ENCODE peak calls at places on chromosomes 11 and 22, in four cellular contexts. One of them, this sample, is unnamed. For H3K9me3, the result is how much of the 10 kb centered on the place peaks cover.

GRCh38 chr22:32583921-32584335 is 109.3 kb downstream of the FBXO7 start:
- DNase-seq in CD8-positive, alpha-beta T cell: no peak
- DNase-seq in fibroblast of lung: peak
- DNase-seq in Peyer's patch: no peak
- DNase-seq in this sample: no peak

GRCh38 chr11:30196400-30197206 is 34.2 kb upstream of the FSHB start:
- DNase-seq in CD8-positive, alpha-beta T cell: no peak
- DNase-seq in fibroblast of lung: peak
- DNase-seq in Peyer's patch: peak
- DNase-seq in this sample: peak

GRCh38 chr11:122394326-122394725 is 261.2 kb upstream of the UBASH3B start:
- DNase-seq in fibroblast of lung: no peak
- DNase-seq in Peyer's patch: no peak
- DNase-seq in CD8-positive, alpha-beta T cell: no peak
- DNase-seq in this sample: no peak

GRCh38 chr11:75320046-75320618 is 31.3 kb downstream of the ARRB1 start:
- DNase-seq in Peyer's patch: no peak
- DNase-seq in fibroblast of lung: no peak
- DNase-seq in CD8-positive, alpha-beta T cell: no peak
- DNase-seq in this sample: no peak

GRCh38 chr11:115716577-115717214 is 212.5 kb upstream of the CADM1 start:
- DNase-seq in fibroblast of lung: peak
- DNase-seq in CD8-positive, alpha-beta T cell: no peak
- DNase-seq in Peyer's patch: no peak
- DNase-seq in this sample: no peak

GRCh38 chr22:17418890-17419324 is 49.6 kb downstream of the CECR2 start:
- DNase-seq in CD8-positive, alpha-beta T cell: no peak
- DNase-seq in Peyer's patch: no peak
- DNase-seq in fibroblast of lung: no peak
- DNase-seq in this sample: no peak

GRCh38 chr11:1939006-1939626 is 8.0 kb upstream of the MRPL23 start:
- DNase-seq in CD8-positive, alpha-beta T cell: no peak
- DNase-seq in Peyer's patch: no peak
- DNase-seq in fibroblast of lung: no peak
- DNase-seq in this sample: no peak

GRCh38 chr11:27447288-27447914 is 25.2 kb downstream of the LGR4 start:
- DNase-seq in CD8-positive, alpha-beta T cell: no peak
- DNase-seq in fibroblast of lung: no peak
- DNase-seq in Peyer's patch: no peak
- DNase-seq in this sample: no peak

GRCh38 chr22:47090591-47091240 is 328.3 kb downstream of the TBC1D22A start:
- DNase-seq in CD8-positive, alpha-beta T cell: peak
- DNase-seq in fibroblast of lung: peak
- DNase-seq in Peyer's patch: no peak
- DNase-seq in this sample: peak

GRCh38 chr11:26901162-26901561 is 92.8 kb upstream of the FIBIN start:
- DNase-seq in CD8-positive, alpha-beta T cell: no peak
- DNase-seq in Peyer's patch: no peak
- DNase-seq in fibroblast of lung: peak
- DNase-seq in this sample: no peak

GRCh38 chr22:46108564-46109473 is 41.5 kb upstream of the PPARA start:
- DNase-seq in CD8-positive, alpha-beta T cell: no peak
- DNase-seq in fibroblast of lung: no peak
- DNase-seq in Peyer's patch: no peak
- DNase-seq in this sample: no peak

GRCh38 chr11:19083166-19083565 is 22.6 kb upstream of the MRGPRX2 start:
- DNase-seq in fibroblast of lung: no peak
- DNase-seq in Peyer's patch: no peak
- DNase-seq in CD8-positive, alpha-beta T cell: no peak
- DNase-seq in this sample: no peak

GRCh38 chr11:11268706-11269105 is 84.3 kb downstream of the CSNK2A3 start:
- DNase-seq in CD8-positive, alpha-beta T cell: no peak
- DNase-seq in Peyer's patch: no peak
- DNase-seq in fibroblast of lung: no peak
- DNase-seq in this sample: no peak

GRCh38 chr22:44206696-44207095 is 26.0 kb downstream of the PARVG start:
- DNase-seq in CD8-positive, alpha-beta T cell: no peak
- DNase-seq in fibroblast of lung: no peak
- DNase-seq in Peyer's patch: no peak
- DNase-seq in this sample: no peak

GRCh38 chr11:61138940-61139339 is 22.3 kb downstream of the VPS37C start:
- DNase-seq in Peyer's patch: no peak
- DNase-seq in CD8-positive, alpha-beta T cell: no peak
- DNase-seq in fibroblast of lung: peak
- DNase-seq in this sample: no peak

GRCh38 chr11:36231300-36231699 is 57.9 kb downstream of the COMMD9 start:
- DNase-seq in Peyer's patch: no peak
- DNase-seq in CD8-positive, alpha-beta T cell: no peak
- DNase-seq in fibroblast of lung: peak
- DNase-seq in this sample: no peak

GRCh38 chr11:92128026-92128425 is 96.6 kb upstream of the FAT3 start:
- DNase-seq in Peyer's patch: no peak
- DNase-seq in CD8-positive, alpha-beta T cell: no peak
- DNase-seq in fibroblast of lung: no peak
- DNase-seq in this sample: no peak

GRCh38 chr11:34345012-34345804 is 12.6 kb downstream of the ABTB2 start:
- DNase-seq in fibroblast of lung: peak
- DNase-seq in CD8-positive, alpha-beta T cell: no peak
- DNase-seq in Peyer's patch: no peak
- DNase-seq in this sample: no peak

GRCh38 chr11:134759855-134760254 is 347.8 kb upstream of the B3GAT1 start:
- DNase-seq in CD8-positive, alpha-beta T cell: no peak
- DNase-seq in Peyer's patch: no peak
- DNase-seq in fibroblast of lung: no peak
- DNase-seq in this sample: no peak

GRCh38 chr11:117828641-117829368 is 4.3 kb upstream of the FXYD2 start:
- DNase-seq in CD8-positive, alpha-beta T cell: peak
- DNase-seq in Peyer's patch: peak
- DNase-seq in fibroblast of lung: peak
- DNase-seq in this sample: peak

GRCh38 chr22:17098379-17098819 is 13.6 kb downstream of the IL17RA start:
- DNase-seq in Peyer's patch: no peak
- DNase-seq in CD8-positive, alpha-beta T cell: no peak
- DNase-seq in fibroblast of lung: no peak
- DNase-seq in this sample: no peak

GRCh38 chr11:13964771-13965074 is 2.2 kb downstream of the SPON1 start:
- DNase-seq in fibroblast of lung: no peak
- DNase-seq in CD8-positive, alpha-beta T cell: no peak
- DNase-seq in Peyer's patch: no peak
- DNase-seq in this sample: no peak

GRCh38 chr11:78392854-78393253 is 24.8 kb downstream of the GAB2 start:
- DNase-seq in CD8-positive, alpha-beta T cell: no peak
- DNase-seq in Peyer's patch: no peak
- DNase-seq in fibroblast of lung: no peak
- DNase-seq in this sample: no peak

GRCh38 chr11:122253541-122254317 is 137.7 kb upstream of the BLID start:
- DNase-seq in fibroblast of lung: peak
- DNase-seq in CD8-positive, alpha-beta T cell: no peak
- DNase-seq in Peyer's patch: no peak
- DNase-seq in this sample: no peak

GRCh38 chr22:21760640-21761039 is 25.0 kb upstream of the YPEL1 start:
- DNase-seq in Peyer's patch: no peak
- DNase-seq in CD8-positive, alpha-beta T cell: no peak
- DNase-seq in fibroblast of lung: peak
- DNase-seq in this sample: no peak

GRCh38 chr22:30881361-30882180 is 87.0 kb downstream of the MORC2 start:
- DNase-seq in Peyer's patch: no peak
- DNase-seq in CD8-positive, alpha-beta T cell: no peak
- DNase-seq in fibroblast of lung: no peak
- DNase-seq in this sample: no peak

GRCh38 chr22:45867906-45868555 is 108.9 kb downstream of the WNT7B start:
- DNase-seq in Peyer's patch: no peak
- DNase-seq in fibroblast of lung: no peak
- DNase-seq in CD8-positive, alpha-beta T cell: no peak
- DNase-seq in this sample: no peak

GRCh38 chr11:36015806-36016205 is 71.9 kb downstream of the LDLRAD3 start:
- DNase-seq in Peyer's patch: no peak
- DNase-seq in CD8-positive, alpha-beta T cell: no peak
- DNase-seq in fibroblast of lung: peak
- DNase-seq in this sample: no peak

GRCh38 chr22:28075260-28075981 is 156.4 kb upstream of the PITPNB start:
- DNase-seq in CD8-positive, alpha-beta T cell: no peak
- DNase-seq in fibroblast of lung: peak
- DNase-seq in Peyer's patch: no peak
- DNase-seq in this sample: no peak

GRCh38 chr11:77505956-77506355 is 32.1 kb upstream of the PAK1 start:
- DNase-seq in fibroblast of lung: no peak
- DNase-seq in CD8-positive, alpha-beta T cell: no peak
- DNase-seq in Peyer's patch: no peak
- DNase-seq in this sample: no peak

GRCh38 chr11:102437026-102437425 is 15.5 kb downstream of the TMEM123 start:
- DNase-seq in fibroblast of lung: no peak
- DNase-seq in CD8-positive, alpha-beta T cell: no peak
- DNase-seq in Peyer's patch: no peak
- DNase-seq in this sample: no peak

GRCh38 chr11:102436546-102436945 is 16.0 kb downstream of the TMEM123 start:
- DNase-seq in CD8-positive, alpha-beta T cell: no peak
- DNase-seq in Peyer's patch: no peak
- DNase-seq in fibroblast of lung: peak
- DNase-seq in this sample: no peak

GRCh38 chr11:102437727-102438126 is 14.8 kb downstream of the TMEM123 start:
- DNase-seq in CD8-positive, alpha-beta T cell: no peak
- DNase-seq in fibroblast of lung: no peak
- DNase-seq in Peyer's patch: no peak
- DNase-seq in this sample: no peak

GRCh38 chr11:102435688-102436087 is 16.9 kb downstream of the TMEM123 start:
- DNase-seq in CD8-positive, alpha-beta T cell: no peak
- DNase-seq in fibroblast of lung: no peak
- DNase-seq in Peyer's patch: no peak
- DNase-seq in this sample: no peak

GRCh38 chr11:102438311-102439062 is 14.1 kb downstream of the TMEM123 start:
- DNase-seq in CD8-positive, alpha-beta T cell: no peak
- DNase-seq in Peyer's patch: peak
- DNase-seq in fibroblast of lung: no peak
- DNase-seq in this sample: no peak
- H3K9me3 ChIP-seq in CD8-positive, alpha-beta T cell: under half
- H3K9me3 ChIP-seq in Peyer's patch: under half
- H3K9me3 ChIP-seq in fibroblast of lung: under half
- H3K9me3 ChIP-seq in this sample: under half

DNA sequence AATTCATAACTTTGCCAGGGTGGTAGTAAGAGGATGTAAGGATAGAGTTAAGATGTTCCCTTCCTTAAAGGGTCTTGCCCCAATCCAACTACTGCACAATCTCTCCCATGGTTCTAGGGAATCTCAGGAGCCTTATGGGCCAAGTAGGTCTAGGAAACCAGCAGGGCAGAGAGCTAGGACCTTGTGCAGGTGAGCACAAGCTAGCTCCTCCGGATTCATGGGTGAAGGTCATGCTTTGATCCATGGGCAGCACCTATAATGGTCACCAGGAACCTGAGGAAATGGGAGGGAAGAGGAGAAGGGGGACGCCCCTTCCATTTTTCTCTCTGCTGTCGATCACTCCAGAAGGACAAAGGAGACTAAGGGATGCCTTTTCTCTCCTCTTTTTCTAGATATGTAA is 16.8 kb downstream of the KCNJ11 start:
- DNase-seq in fibroblast of lung: peak
- DNase-seq in Peyer's patch: no peak
- DNase-seq in CD8-positive, alpha-beta T cell: no peak
- DNase-seq in this sample: no peak
- H3K9me3 ChIP-seq in fibroblast of lung: under half
- H3K9me3 ChIP-seq in Peyer's patch: under half
- H3K9me3 ChIP-seq in CD8-positive, alpha-beta T cell: under half
- H3K9me3 ChIP-seq in this sample: under half

GRCh38 chr11:8013833-8014232 is 26.7 kb downstream of the EIF3F start:
- DNase-seq in fibroblast of lung: no peak
- DNase-seq in CD8-positive, alpha-beta T cell: no peak
- DNase-seq in Peyer's patch: no peak
- DNase-seq in this sample: no peak
- H3K9me3 ChIP-seq in fibroblast of lung: under half
- H3K9me3 ChIP-seq in CD8-positive, alpha-beta T cell: under half
- H3K9me3 ChIP-seq in Peyer's patch: under half
- H3K9me3 ChIP-seq in this sample: under half

DNA sequence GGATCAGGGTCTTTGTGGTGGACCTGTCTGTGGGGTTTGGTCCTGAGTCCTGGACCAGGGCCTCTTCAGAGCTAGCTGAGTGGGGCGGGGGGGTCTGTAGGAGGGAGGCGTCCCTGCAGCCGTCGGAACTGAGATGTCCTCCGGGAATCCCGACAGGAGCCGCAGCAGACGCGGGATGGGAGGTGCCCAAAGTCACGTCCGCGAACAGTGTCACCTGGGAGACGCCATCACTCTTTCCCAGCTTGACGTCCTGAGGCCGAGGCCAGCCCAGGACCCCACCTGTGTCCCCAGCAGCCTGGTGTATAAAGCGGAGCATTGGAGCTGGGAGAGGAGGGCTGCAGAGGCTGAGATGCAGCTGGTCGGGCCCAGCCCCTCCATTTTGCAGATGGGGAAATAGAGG is 1234.7 kb downstream of the BRD1 start:
- DNase-seq in Peyer's patch: no peak
- DNase-seq in CD8-positive, alpha-beta T cell: no peak
- DNase-seq in fibroblast of lung: no peak
- DNase-seq in this sample: no peak
- H3K9me3 ChIP-seq in Peyer's patch: under half
- H3K9me3 ChIP-seq in CD8-positive, alpha-beta T cell: under half
- H3K9me3 ChIP-seq in fibroblast of lung: under half
- H3K9me3 ChIP-seq in this sample: under half

GRCh38 chr22:48781868-48782267 is 1045.8 kb downstream of the BRD1 start:
- DNase-seq in Peyer's patch: peak
- DNase-seq in fibroblast of lung: no peak
- DNase-seq in CD8-positive, alpha-beta T cell: no peak
- DNase-seq in this sample: no peak

GRCh38 chr22:48782326-48782725 is 1045.3 kb downstream of the BRD1 start:
- DNase-seq in fibroblast of lung: no peak
- DNase-seq in Peyer's patch: peak
- DNase-seq in CD8-positive, alpha-beta T cell: no peak
- DNase-seq in this sample: no peak

GRCh38 chr22:48779661-48780596 is 1047.7 kb downstream of the BRD1 start:
- DNase-seq in Peyer's patch: peak
- DNase-seq in CD8-positive, alpha-beta T cell: no peak
- DNase-seq in fibroblast of lung: no peak
- DNase-seq in this sample: no peak

GRCh38 chr22:48780597-48781277 is 1046.9 kb downstream of the BRD1 start:
- DNase-seq in CD8-positive, alpha-beta T cell: no peak
- DNase-seq in Peyer's patch: peak
- DNase-seq in fibroblast of lung: no peak
- DNase-seq in this sample: no peak

GRCh38 chr22:48781391-48781790 is 1046.3 kb downstream of the BRD1 start:
- DNase-seq in Peyer's patch: peak
- DNase-seq in fibroblast of lung: no peak
- DNase-seq in CD8-positive, alpha-beta T cell: no peak
- DNase-seq in this sample: no peak
- H3K9me3 ChIP-seq in Peyer's patch: under half
- H3K9me3 ChIP-seq in fibroblast of lung: under half
- H3K9me3 ChIP-seq in CD8-positive, alpha-beta T cell: under half
- H3K9me3 ChIP-seq in this sample: under half

DNA sequence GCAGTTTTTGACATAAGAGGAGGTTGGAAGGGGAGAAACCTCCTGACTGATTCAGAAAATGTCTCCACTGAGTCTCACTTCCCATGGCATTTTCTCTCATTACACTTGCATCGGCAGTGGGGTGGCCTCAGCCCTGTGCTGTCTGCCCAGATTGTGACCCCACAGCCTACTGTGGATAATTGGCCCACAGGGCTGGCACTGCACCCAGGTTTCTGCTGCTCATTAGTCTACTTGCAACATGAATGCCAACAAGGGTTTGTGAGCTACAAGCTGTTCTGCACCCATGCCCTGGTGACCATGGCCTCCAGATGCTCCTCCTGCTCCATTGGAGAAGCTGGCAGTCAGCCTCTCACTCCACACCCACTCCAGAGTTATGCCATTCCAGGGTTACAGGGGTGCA is 296.0 kb downstream of the CTTN start:
- DNase-seq in CD8-positive, alpha-beta T cell: no peak
- DNase-seq in fibroblast of lung: no peak
- DNase-seq in Peyer's patch: no peak
- DNase-seq in this sample: no peak
- H3K9me3 ChIP-seq in CD8-positive, alpha-beta T cell: under half
- H3K9me3 ChIP-seq in fibroblast of lung: under half
- H3K9me3 ChIP-seq in Peyer's patch: under half
- H3K9me3 ChIP-seq in this sample: under half